ENCODE peak calls at places on chromosomes 7 and 10, in nine cellular contexts. One of them, this sample, is unnamed.

GRCh38 chr7:95376632-95377380 is 19.4 kb downstream of the PON3 start:
- DNase-seq in neural progenitor cell: peak; percentile 16
- DNase-seq in PC-3: no peak
- DNase-seq in OCI-LY7: no peak
- DNase-seq in SK-N-SH: no peak
- DNase-seq in hepatocyte: no peak
- DNase-seq in HCT116: no peak
- DNase-seq in MM.1S: no peak
- DNase-seq in GM23248: no peak
- DNase-seq in this sample: no peak

GRCh38 chr10:133528296-133528844 is 1.2 kb downstream of the CYP2E1 start:
- DNase-seq in neural progenitor cell: no peak
- DNase-seq in PC-3: peak; percentile 10
- DNase-seq in OCI-LY7: no peak
- DNase-seq in SK-N-SH: no peak
- DNase-seq in hepatocyte: no peak
- DNase-seq in HCT116: no peak
- DNase-seq in MM.1S: no peak
- DNase-seq in GM23248: peak; percentile 41
- DNase-seq in this sample: peak; percentile 32

GRCh38 chr7:128113839-128114238 is 82.6 kb upstream of the LRRC4 start:
- DNase-seq in neural progenitor cell: no peak
- DNase-seq in PC-3: no peak
- DNase-seq in OCI-LY7: no peak
- DNase-seq in SK-N-SH: no peak
- DNase-seq in hepatocyte: no peak
- DNase-seq in HCT116: no peak
- DNase-seq in MM.1S: no peak
- DNase-seq in GM23248: no peak
- DNase-seq in this sample: no peak

GRCh38 chr10:17051851-17052250 is 77.8 kb downstream of the CUBN start:
- DNase-seq in neural progenitor cell: no peak
- DNase-seq in PC-3: no peak
- DNase-seq in OCI-LY7: no peak
- DNase-seq in SK-N-SH: no peak
- DNase-seq in hepatocyte: no peak
- DNase-seq in HCT116: no peak
- DNase-seq in MM.1S: no peak
- DNase-seq in GM23248: peak; percentile 11
- DNase-seq in this sample: no peak

GRCh38 chr7:158821173-158822021 is 7.9 kb downstream of the ESYT2 start:
- DNase-seq in neural progenitor cell: no peak
- DNase-seq in PC-3: peak; percentile 89
- DNase-seq in OCI-LY7: no peak
- DNase-seq in SK-N-SH: no peak
- DNase-seq in hepatocyte: peak; percentile 44
- DNase-seq in HCT116: peak; percentile 90
- DNase-seq in MM.1S: no peak
- DNase-seq in GM23248: peak; percentile 94
- DNase-seq in this sample: no peak

GRCh38 chr7:35630573-35630972 is 64.4 kb downstream of the HERPUD2 start:
- DNase-seq in neural progenitor cell: no peak
- DNase-seq in PC-3: peak; percentile 40
- DNase-seq in OCI-LY7: no peak
- DNase-seq in SK-N-SH: no peak
- DNase-seq in hepatocyte: no peak
- DNase-seq in HCT116: no peak
- DNase-seq in MM.1S: no peak
- DNase-seq in GM23248: peak; percentile 65
- DNase-seq in this sample: no peak

GRCh38 chr7:94338921-94339371 is 55.7 kb upstream of the COL1A2 start:
- DNase-seq in neural progenitor cell: no peak
- DNase-seq in PC-3: peak; percentile 36
- DNase-seq in OCI-LY7: no peak
- DNase-seq in SK-N-SH: no peak
- DNase-seq in hepatocyte: no peak
- DNase-seq in HCT116: no peak
- DNase-seq in MM.1S: no peak
- DNase-seq in GM23248: peak; percentile 79
- DNase-seq in this sample: no peak

GRCh38 chr10:10165415-10165814 is 852.3 kb upstream of the CELF2 start:
- DNase-seq in neural progenitor cell: no peak
- DNase-seq in PC-3: no peak
- DNase-seq in OCI-LY7: no peak
- DNase-seq in SK-N-SH: no peak
- DNase-seq in hepatocyte: no peak
- DNase-seq in HCT116: no peak
- DNase-seq in MM.1S: no peak
- DNase-seq in GM23248: no peak
- DNase-seq in this sample: peak; percentile 55

GRCh38 chr7:151306860-151307259 is 34.8 kb upstream of the NUB1 start:
- DNase-seq in neural progenitor cell: no peak
- DNase-seq in PC-3: no peak
- DNase-seq in OCI-LY7: no peak
- DNase-seq in SK-N-SH: no peak
- DNase-seq in hepatocyte: no peak
- DNase-seq in HCT116: no peak
- DNase-seq in MM.1S: no peak
- DNase-seq in GM23248: no peak
- DNase-seq in this sample: no peak

GRCh38 chr7:77825140-77825539 is 26.6 kb downstream of the PHTF2 start:
- DNase-seq in neural progenitor cell: no peak
- DNase-seq in PC-3: no peak
- DNase-seq in OCI-LY7: no peak
- DNase-seq in SK-N-SH: no peak
- DNase-seq in hepatocyte: no peak
- DNase-seq in HCT116: no peak
- DNase-seq in MM.1S: no peak
- DNase-seq in GM23248: no peak
- DNase-seq in this sample: no peak

GRCh38 chr7:107505997-107506682 is 36.3 kb downstream of the GPR22 start:
- DNase-seq in neural progenitor cell: no peak
- DNase-seq in PC-3: peak; percentile 87
- DNase-seq in OCI-LY7: peak; percentile 34
- DNase-seq in SK-N-SH: no peak
- DNase-seq in hepatocyte: peak; percentile 68
- DNase-seq in HCT116: no peak
- DNase-seq in MM.1S: no peak
- DNase-seq in GM23248: no peak
- DNase-seq in this sample: no peak

GRCh38 chr10:107747851-107748250 is 583.3 kb upstream of the SORCS1 start:
- DNase-seq in neural progenitor cell: no peak
- DNase-seq in PC-3: peak; percentile 65
- DNase-seq in OCI-LY7: no peak
- DNase-seq in SK-N-SH: no peak
- DNase-seq in hepatocyte: no peak
- DNase-seq in HCT116: no peak
- DNase-seq in MM.1S: no peak
- DNase-seq in GM23248: no peak
- DNase-seq in this sample: no peak

GRCh38 chr7:120792861-120793130 is 65.1 kb downstream of the TSPAN12 start:
- DNase-seq in neural progenitor cell: no peak
- DNase-seq in PC-3: no peak
- DNase-seq in OCI-LY7: no peak
- DNase-seq in SK-N-SH: no peak
- DNase-seq in hepatocyte: no peak
- DNase-seq in HCT116: no peak
- DNase-seq in MM.1S: no peak
- DNase-seq in GM23248: no peak
- DNase-seq in this sample: no peak

GRCh38 chr7:96040250-96040772 is 268.0 kb downstream of the DYNC1I1 start:
- DNase-seq in neural progenitor cell: no peak
- DNase-seq in PC-3: no peak
- DNase-seq in OCI-LY7: no peak
- DNase-seq in SK-N-SH: peak; percentile 10
- DNase-seq in hepatocyte: no peak
- DNase-seq in HCT116: no peak
- DNase-seq in MM.1S: no peak
- DNase-seq in GM23248: no peak
- DNase-seq in this sample: no peak

GRCh38 chr10:30183076-30183402 is 123.7 kb upstream of the JCAD start:
- DNase-seq in neural progenitor cell: no peak
- DNase-seq in PC-3: no peak
- DNase-seq in OCI-LY7: no peak
- DNase-seq in SK-N-SH: no peak
- DNase-seq in hepatocyte: no peak
- DNase-seq in HCT116: no peak
- DNase-seq in MM.1S: no peak
- DNase-seq in GM23248: no peak
- DNase-seq in this sample: no peak

GRCh38 chr7:152761116-152761748 is 1.7 kb downstream of the ACTR3B start:
- DNase-seq in neural progenitor cell: no peak
- DNase-seq in PC-3: peak; percentile 90
- DNase-seq in OCI-LY7: no peak
- DNase-seq in SK-N-SH: no peak
- DNase-seq in hepatocyte: no peak
- DNase-seq in HCT116: no peak
- DNase-seq in MM.1S: no peak
- DNase-seq in GM23248: peak; percentile 87
- DNase-seq in this sample: no peak

GRCh38 chr7:140403878-140404564 is at the start of gene RAB19:
- DNase-seq in neural progenitor cell: peak; percentile 43
- DNase-seq in PC-3: peak; percentile 53
- DNase-seq in OCI-LY7: no peak
- DNase-seq in SK-N-SH: no peak
- DNase-seq in hepatocyte: peak; percentile 72
- DNase-seq in HCT116: peak; percentile 16
- DNase-seq in MM.1S: peak; percentile 57
- DNase-seq in GM23248: no peak
- DNase-seq in this sample: peak; percentile 92

GRCh38 chr7:38630720-38631673 is at the start of gene AMPH:
- DNase-seq in neural progenitor cell: peak; percentile 92
- DNase-seq in PC-3: no peak
- DNase-seq in OCI-LY7: no peak
- DNase-seq in SK-N-SH: peak; percentile 74
- DNase-seq in hepatocyte: peak; percentile 57
- DNase-seq in HCT116: no peak
- DNase-seq in MM.1S: peak; percentile 15
- DNase-seq in GM23248: peak; percentile 80
- DNase-seq in this sample: peak; percentile 90

GRCh38 chr7:123795917-123796316 is 47.1 kb upstream of the WASL start:
- DNase-seq in neural progenitor cell: no peak
- DNase-seq in PC-3: no peak
- DNase-seq in OCI-LY7: no peak
- DNase-seq in SK-N-SH: no peak
- DNase-seq in hepatocyte: peak; percentile 21
- DNase-seq in HCT116: no peak
- DNase-seq in MM.1S: no peak
- DNase-seq in GM23248: no peak
- DNase-seq in this sample: no peak

GRCh38 chr7:123796568-123796967 is 47.8 kb upstream of the WASL start:
- DNase-seq in neural progenitor cell: no peak
- DNase-seq in PC-3: no peak
- DNase-seq in OCI-LY7: no peak
- DNase-seq in SK-N-SH: no peak
- DNase-seq in hepatocyte: no peak
- DNase-seq in HCT116: no peak
- DNase-seq in MM.1S: no peak
- DNase-seq in GM23248: no peak
- DNase-seq in this sample: no peak

GRCh38 chr7:123802249-123802648 is 42.7 kb upstream of the HYAL4 start:
- DNase-seq in neural progenitor cell: no peak
- DNase-seq in PC-3: no peak
- DNase-seq in OCI-LY7: no peak
- DNase-seq in SK-N-SH: no peak
- DNase-seq in hepatocyte: no peak
- DNase-seq in HCT116: no peak
- DNase-seq in MM.1S: no peak
- DNase-seq in GM23248: no peak
- DNase-seq in this sample: no peak

GRCh38 chr7:123798527-123799188 is 46.3 kb upstream of the HYAL4 start:
- DNase-seq in neural progenitor cell: no peak
- DNase-seq in PC-3: peak; percentile 23
- DNase-seq in OCI-LY7: no peak
- DNase-seq in SK-N-SH: no peak
- DNase-seq in hepatocyte: peak; percentile 17
- DNase-seq in HCT116: peak; percentile 6
- DNase-seq in MM.1S: no peak
- DNase-seq in GM23248: no peak
- DNase-seq in this sample: no peak

GRCh38 chr7:123797673-123798526 is 47.1 kb upstream of the HYAL4 start:
- DNase-seq in neural progenitor cell: peak; percentile 28
- DNase-seq in PC-3: peak; percentile 94
- DNase-seq in OCI-LY7: peak; percentile 17
- DNase-seq in SK-N-SH: peak; percentile 40
- DNase-seq in hepatocyte: peak; percentile 69
- DNase-seq in HCT116: peak; percentile 66
- DNase-seq in MM.1S: peak; percentile 57
- DNase-seq in GM23248: peak; percentile 61
- DNase-seq in this sample: peak; percentile 86
- TF ChIP-seq EZH2phosphoT487 in neural progenitor cell: no peak
- TF ChIP-seq EZH2phosphoT487 in PC-3: no peak
- TF ChIP-seq EZH2phosphoT487 in OCI-LY7: no peak
- TF ChIP-seq EZH2phosphoT487 in SK-N-SH: no peak
- TF ChIP-seq EZH2phosphoT487 in hepatocyte: no peak
- TF ChIP-seq EZH2phosphoT487 in HCT116: no peak
- TF ChIP-seq EZH2phosphoT487 in MM.1S: no peak
- TF ChIP-seq EZH2phosphoT487 in GM23248: no peak
- TF ChIP-seq EZH2phosphoT487 in this sample: no peak

DNA sequence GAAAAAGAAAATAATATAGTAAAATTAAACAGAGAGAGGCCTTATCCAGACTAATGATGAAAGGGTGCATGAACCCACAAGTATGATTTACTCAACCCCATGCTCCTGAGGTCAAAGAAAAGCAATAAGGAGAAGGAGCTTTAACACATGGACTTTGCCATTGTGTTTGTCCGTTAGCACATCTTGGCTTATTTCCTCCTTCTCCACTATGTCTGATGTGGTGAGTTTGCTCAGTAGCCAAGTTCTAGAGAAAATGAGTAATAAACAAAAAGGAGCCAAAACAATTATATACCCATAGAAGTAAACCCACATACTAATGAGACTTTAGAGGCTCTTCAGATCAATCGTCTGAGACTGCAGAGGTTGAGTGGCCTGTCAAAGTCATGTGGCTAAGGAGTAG is 26.1 kb upstream of the ADD3 start:
- DNase-seq in neural progenitor cell: no peak
- DNase-seq in PC-3: no peak
- DNase-seq in OCI-LY7: no peak
- DNase-seq in SK-N-SH: no peak
- DNase-seq in hepatocyte: no peak
- DNase-seq in HCT116: no peak
- DNase-seq in MM.1S: no peak
- DNase-seq in GM23248: peak; percentile 83
- DNase-seq in this sample: no peak
- H3K27ac ChIP-seq in neural progenitor cell: no peak overlapping the region
- H3K27ac ChIP-seq in PC-3: no peak overlapping the region
- H3K27ac ChIP-seq in OCI-LY7: no peak overlapping the region
- H3K27ac ChIP-seq in SK-N-SH: no peak overlapping the region
- H3K27ac ChIP-seq in hepatocyte: peak overlapping the region; percentile 25
- H3K27ac ChIP-seq in HCT116: no peak overlapping the region
- H3K27ac ChIP-seq in MM.1S: no peak overlapping the region
- H3K27ac ChIP-seq in GM23248: peak overlapping the region; percentile 70
- H3K27ac ChIP-seq in this sample: no peak overlapping the region

GRCh38 chr10:99431190-99431549 is 746 bp upstream of the GOT1 start:
- DNase-seq in neural progenitor cell: peak; percentile 54
- DNase-seq in PC-3: peak; percentile 32
- DNase-seq in OCI-LY7: peak; percentile 38
- DNase-seq in SK-N-SH: peak; percentile 33
- DNase-seq in hepatocyte: peak; percentile 61
- DNase-seq in HCT116: peak; percentile 29
- DNase-seq in MM.1S: no peak
- DNase-seq in GM23248: peak; percentile 76
- DNase-seq in this sample: peak; percentile 68
- TF ChIP-seq EZH2phosphoT487 in neural progenitor cell: no peak
- TF ChIP-seq EZH2phosphoT487 in PC-3: no peak
- TF ChIP-seq EZH2phosphoT487 in OCI-LY7: no peak
- TF ChIP-seq EZH2phosphoT487 in SK-N-SH: no peak
- TF ChIP-seq EZH2phosphoT487 in hepatocyte: no peak
- TF ChIP-seq EZH2phosphoT487 in HCT116: no peak
- TF ChIP-seq EZH2phosphoT487 in MM.1S: no peak
- TF ChIP-seq EZH2phosphoT487 in GM23248: no peak
- TF ChIP-seq EZH2phosphoT487 in this sample: no peak

GRCh38 chr10:98172073-98172472 is 37.6 kb downstream of the R3HCC1L start:
- DNase-seq in neural progenitor cell: no peak
- DNase-seq in PC-3: no peak
- DNase-seq in OCI-LY7: no peak
- DNase-seq in SK-N-SH: no peak
- DNase-seq in hepatocyte: no peak
- DNase-seq in HCT116: no peak
- DNase-seq in MM.1S: no peak
- DNase-seq in GM23248: peak; percentile 65
- DNase-seq in this sample: no peak
- H3K27ac ChIP-seq in neural progenitor cell: no peak overlapping the region
- H3K27ac ChIP-seq in PC-3: no peak overlapping the region
- H3K27ac ChIP-seq in OCI-LY7: no peak overlapping the region
- H3K27ac ChIP-seq in SK-N-SH: no peak overlapping the region
- H3K27ac ChIP-seq in hepatocyte: no peak overlapping the region
- H3K27ac ChIP-seq in HCT116: no peak overlapping the region
- H3K27ac ChIP-seq in MM.1S: no peak overlapping the region
- H3K27ac ChIP-seq in GM23248: peak overlapping the region; percentile 5
- H3K27ac ChIP-seq in this sample: peak overlapping the region; percentile 21